ENCODE peak calls at places on chromosomes 5 and 9, in seven cellular contexts. Z is NCI-H2171 treated with DMSO at 0.1 percent for 48 hours; L is AG10803; I is ecto neural progenitor cell; A is stimulated activated CD8-positive, alpha-beta memory T cell treated with anti-CD3 and anti-CD28 coated beads, Interleukin-12 subunit alpha, Interleukin-12 subunit beta, amount 100 ng/mL, for 1 hour; N is GM12891; Y is effector memory CD8-positive, alpha-beta T cell. D is an unnamed sample.

GRCh38 chr9:83396813-83397212 is 141.4 kb downstream of the FRMD3 start:
- DNase-seq in Y (no peak), N (no peak), A (no peak), I (no peak), Z (no peak), L (no peak), D (no peak)

GRCh38 chr9:18296702-18297531 is 177.0 kb upstream of the ADAMTSL1 start:
- DNase-seq in N (no peak), I (no peak), A (no peak), Y (no peak), Z (no peak), L (peak), D (peak)

GRCh38 chr5:149419532-149420485 is 40.7 kb upstream of the IL17B start:
- DNase-seq in A (no peak), Y (no peak), Z (no peak), I (no peak), L (no peak), N (no peak), D (no peak)

GRCh38 chr9:69149321-69149807 is 24.7 kb upstream of the TJP2 start:
- DNase-seq in A (no peak), Y (no peak), L (peak), Z (no peak), I (no peak), N (no peak), D (peak)

GRCh38 chr9:85898288-85898802 is 42.6 kb upstream of the NAA35 start:
- DNase-seq in N (no peak), A (no peak), I (no peak), Z (no peak), L (no peak), Y (no peak), D (no peak)

GRCh38 chr9:33172256-33172678 is 5.1 kb upstream of the B4GALT1 start:
- DNase-seq in L (no peak), A (no peak), I (no peak), Y (no peak), Z (no peak), N (no peak), D (no peak)

GRCh38 chr5:55816342-55816741 is 34.8 kb upstream of the IL31RA start:
- DNase-seq in Y (no peak), L (peak), A (no peak), N (no peak), Z (no peak), I (no peak), D (no peak)

GRCh38 chr9:120901704-120902103 is 24.7 kb upstream of the PHF19 start:
- DNase-seq in N (no peak), I (no peak), Z (no peak), L (no peak), A (no peak), Y (no peak), D (no peak)

GRCh38 chr5:54295658-54296276 is 14.6 kb downstream of the ARL15 start:
- DNase-seq in N (no peak), L (no peak), I (no peak), Z (no peak), Y (no peak), A (no peak), D (peak)

GRCh38 chr5:34008721-34009120 is 871 bp upstream of the AMACR start:
- DNase-seq in L (no peak), Y (no peak), Z (no peak), N (no peak), I (no peak), A (no peak), D (peak)